ENCODE peak calls at places on chromosomes 4 and X, in ten cellular contexts. U is substantia nigra; R is CD8-positive, alpha-beta T cell; A is CD8-positive, alpha-beta memory T cell; I is heart left ventricle; J is GM23338; K is RWPE1; H is Peyer's patch; V is left lung; G is PC-3. C is an unnamed sample.

GRCh38 chr4:23333946-23334878 is 555.6 kb downstream of the PPARGC1A start:
- DNase-seq in U (no peak), R (peak; percentile 44), A (peak; percentile 40), I (no peak), J (peak; percentile 85), K (peak; percentile 45), H (no peak), V (no peak), G (peak; percentile 77), C (no peak)

GRCh38 chrX:47232197-47232802 is 509 bp upstream of the USP11 start:
- DNase-seq in U (no peak), R (no peak), A (no peak), I (no peak), J (no peak), K (no peak), H (no peak), V (no peak), G (no peak), C (no peak)

GRCh38 chrX:45187731-45188130 is 12.9 kb downstream of the DIPK2B start:
- DNase-seq in U (no peak), R (no peak), A (no peak), I (no peak), J (no peak), K (no peak), H (no peak), V (no peak), G (peak; percentile 19), C (no peak)

GRCh38 chr4:165094873-165095272 is 17.8 kb downstream of the TMEM192 start:
- DNase-seq in U (no peak), R (no peak), A (no peak), I (no peak), J (no peak), K (no peak), H (no peak), V (no peak), G (no peak), C (no peak)

GRCh38 chr4:38948551-38948950 is 80.9 kb downstream of the FAM114A1 start:
- DNase-seq in U (no peak), R (no peak), A (no peak), I (no peak), J (no peak), K (peak; percentile 69), H (no peak), V (no peak), G (peak; percentile 77), C (no peak)

GRCh38 chr4:142551513-142552280 is 294.4 kb downstream of the INPP4B start:
- DNase-seq in U (no peak), R (no peak), A (no peak), I (no peak), J (no peak), K (no peak), H (no peak), V (no peak), G (no peak), C (no peak)

GRCh38 chr4:47550899-47551548 is 65.9 kb downstream of the ATP10D start:
- DNase-seq in U (no peak), R (no peak), A (no peak), I (no peak), J (no peak), K (no peak), H (no peak), V (no peak), G (no peak), C (no peak)

GRCh38 chrX:23993012-23993633 is 33.9 kb downstream of the KLHL15 start:
- DNase-seq in U (no peak), R (no peak), A (no peak), I (no peak), J (no peak), K (no peak), H (no peak), V (no peak), G (no peak), C (no peak)

GRCh38 chr4:124409044-124409443 is 303.5 kb downstream of the ANKRD50 start:
- DNase-seq in U (no peak), R (no peak), A (no peak), I (no peak), J (no peak), K (no peak), H (no peak), V (no peak), G (peak; percentile 69), C (no peak)

GRCh38 chrX:119235872-119236598 is at the start of gene PGRMC1:
- DNase-seq in U (peak; percentile 66), R (peak; percentile 85), A (peak; percentile 88), I (peak; percentile 80), J (peak; percentile 87), K (peak; percentile 65), H (peak; percentile 76), V (peak; percentile 85), G (peak; percentile 87), C (peak; percentile 56)

GRCh38 chr4:169009281-169010124 is 552 bp downstream of the CBR4 start:
- DNase-seq in U (peak; percentile 48), R (peak; percentile 65), A (peak; percentile 70), I (peak; percentile 66), J (peak; percentile 69), K (peak; percentile 26), H (peak; percentile 61), V (peak; percentile 77), G (peak; percentile 67), C (peak; percentile 23)

GRCh38 chr4:117137143-117137542 is 51.8 kb upstream of the TRAM1L1 start:
- DNase-seq in U (no peak), R (no peak), A (no peak), I (no peak), J (no peak), K (peak; percentile 41), H (no peak), V (no peak), G (peak; percentile 81), C (no peak)

GRCh38 chr4:35793045-35793722 is 451.1 kb downstream of the ARAP2 start:
- DNase-seq in U (no peak), R (no peak), A (no peak), I (no peak), J (no peak), K (no peak), H (no peak), V (no peak), G (no peak), C (no peak)

GRCh38 chrX:3598046-3598605 is 115.3 kb downstream of the PRKX start:
- DNase-seq in U (no peak), R (no peak), A (no peak), I (no peak), J (no peak), K (no peak), H (no peak), V (no peak), G (no peak), C (no peak)

GRCh38 chr4:123361195-123361861 is 35.3 kb upstream of the SPRY1 start:
- DNase-seq in U (no peak), R (no peak), A (no peak), I (no peak), J (no peak), K (peak; percentile 42), H (no peak), V (no peak), G (peak; percentile 46), C (no peak)

GRCh38 chr4:123364906-123365305 is 31.7 kb upstream of the SPRY1 start:
- DNase-seq in U (no peak), R (no peak), A (no peak), I (no peak), J (no peak), K (no peak), H (no peak), V (no peak), G (peak; percentile 46), C (no peak)

GRCh38 chr4:123359449-123360306 is 36.9 kb upstream of the SPRY1 start:
- DNase-seq in U (no peak), R (no peak), A (no peak), I (no peak), J (no peak), K (no peak), H (no peak), V (no peak), G (no peak), C (no peak)

GRCh38 chr4:123363729-123364128 is 32.9 kb upstream of the SPRY1 start:
- DNase-seq in U (no peak), R (no peak), A (no peak), I (no peak), J (no peak), K (no peak), H (peak; percentile 57), V (no peak), G (no peak), C (no peak)

GRCh38 chr4:123362103-123362502 is 34.5 kb upstream of the SPRY1 start:
- DNase-seq in U (no peak), R (no peak), A (no peak), I (no peak), J (no peak), K (no peak), H (no peak), V (no peak), G (no peak), C (no peak)
- H3K27ac ChIP-seq in U (no peak overlapping the region), R (no peak overlapping the region), A (no peak overlapping the region), I (peak overlapping the region; percentile 60), J (no peak overlapping the region), K (no peak overlapping the region), H (no peak overlapping the region), V (no peak overlapping the region), G (no peak overlapping the region), C (no peak overlapping the region)

DNA sequence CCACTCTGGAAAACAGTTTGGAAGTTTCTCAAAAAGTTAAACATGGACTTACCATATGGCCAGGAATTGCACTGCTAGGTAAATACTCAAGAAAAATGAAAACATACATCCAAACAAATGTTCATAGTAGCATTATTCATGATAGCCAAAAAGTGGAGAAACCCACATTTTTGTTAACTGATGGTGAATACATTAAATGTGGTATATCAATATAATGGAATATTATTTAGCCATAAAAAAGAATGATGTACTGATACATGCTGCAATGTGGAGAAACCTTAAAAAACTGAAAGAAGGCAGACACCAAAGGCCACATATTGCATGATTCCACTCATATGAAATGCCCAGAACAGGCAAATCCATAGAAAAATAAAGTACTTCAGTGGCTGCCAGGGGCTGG is 79.1 kb downstream of the SHROOM3 start:
- DNase-seq in U (no peak), R (no peak), A (no peak), I (no peak), J (no peak), K (no peak), H (no peak), V (no peak), G (no peak), C (no peak)
- H3K27ac ChIP-seq in U (no peak overlapping the region), R (no peak overlapping the region), A (no peak overlapping the region), I (no peak overlapping the region), J (no peak overlapping the region), K (no peak overlapping the region), H (no peak overlapping the region), V (no peak overlapping the region), G (no peak overlapping the region), C (no peak overlapping the region)

DNA sequence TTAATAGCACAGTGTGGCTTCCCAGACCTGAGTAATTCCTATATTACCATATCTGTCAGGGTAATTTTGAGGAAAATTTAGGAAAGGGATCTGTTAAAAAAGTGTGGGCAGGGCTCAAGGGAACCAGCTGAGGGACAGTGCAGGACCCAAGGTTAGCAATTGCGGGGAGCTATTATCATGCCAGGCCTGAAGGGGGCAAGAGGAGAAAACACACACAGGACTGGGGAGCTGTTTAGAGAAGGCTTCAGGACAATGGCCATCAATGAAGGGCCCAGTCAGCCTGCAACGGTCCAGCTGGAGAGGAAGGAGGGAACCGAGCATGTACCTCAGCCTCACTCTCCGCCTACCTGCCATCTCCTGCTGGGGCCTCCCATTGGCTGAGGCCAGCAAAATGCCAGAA is 19.0 kb upstream of the NHS start:
- DNase-seq in U (no peak), R (no peak), A (no peak), I (no peak), J (peak; percentile 24), K (no peak), H (no peak), V (no peak), G (no peak), C (no peak)
- H3K27ac ChIP-seq in U (no peak overlapping the region), R (no peak overlapping the region), A (no peak overlapping the region), I (no peak overlapping the region), J (no peak overlapping the region), K (no peak overlapping the region), H (no peak overlapping the region), V (no peak overlapping the region), G (no peak overlapping the region), C (no peak overlapping the region)

GRCh38 chrX:154135458-154136229 is 8.4 kb upstream of the OPN1LW start:
- DNase-seq in U (no peak), R (no peak), A (no peak), I (no peak), J (no peak), K (no peak), H (no peak), V (no peak), G (peak; percentile 9), C (no peak)
- H3K27ac ChIP-seq in U (no peak overlapping the region), R (peak overlapping the region; percentile 31), A (peak overlapping the region; percentile 51), I (peak overlapping the region; percentile 13), J (no peak overlapping the region), K (no peak overlapping the region), H (peak overlapping the region; percentile 53), V (no peak overlapping the region), G (no peak overlapping the region), C (no peak overlapping the region)